ENCODE peak calls at places on chromosomes 2 and 18, in nine cellular contexts. K is NAMALWA; J is cardiac fibroblast; R is HCEC 1CT; G is stimulated activated CD8-positive, alpha-beta memory T cell treated with anti-CD3 and anti-CD28 coated beads, Interleukin-7, amount 100 ng/mL, for 48 hours; M is activated CD4-positive, alpha-beta memory T cell treated with anti-CD3 and anti-CD28 coated beads, Interleukin-2, amount 10 ng/mL, durations not matched to agents 7 days and 5 days; S is CD8-positive, alpha-beta memory T cell; B is fibroblast of lung; U is GM13977. A is an unnamed sample.

GRCh38 chr2:111919794-111920608 is 21.6 kb downstream of the MERTK start:
- DNase-seq in K (no peak), J (peak; percentile 32), R (peak; percentile 21), G (no peak), M (no peak), S (no peak), B (peak; percentile 77), U (no peak), A (peak; percentile 31)

GRCh38 chr2:110105608-110106467 is 9.8 kb downstream of the MALL start:
- DNase-seq in K (no peak), J (no peak), R (peak; percentile 69), G (no peak), M (no peak), S (no peak), B (peak; percentile 58), U (no peak), A (peak; percentile 64)

GRCh38 chr18:28032177-28032576 is 144.8 kb downstream of the CDH2 start:
- DNase-seq in K (no peak), J (no peak), R (no peak), G (no peak), M (no peak), S (no peak), B (no peak), U (no peak), A (peak; percentile 12)

GRCh38 chr2:127072970-127073369 is 34.0 kb downstream of the BIN1 start:
- DNase-seq in K (no peak), J (peak; percentile 26), R (no peak), G (no peak), M (no peak), S (no peak), B (no peak), U (no peak), A (no peak)

GRCh38 chr2:45342-46130 is 769 bp downstream of the FAM110C start:
- DNase-seq in K (no peak), J (no peak), R (no peak), G (no peak), M (no peak), S (no peak), B (no peak), U (no peak), A (no peak)

GRCh38 chr18:8630546-8630945 is 21.3 kb downstream of the RAB12 start:
- DNase-seq in K (no peak), J (no peak), R (no peak), G (no peak), M (no peak), S (no peak), B (no peak), U (no peak), A (no peak)

GRCh38 chr18:51654441-51655326 is 457.2 kb upstream of the MEX3C start:
- DNase-seq in K (no peak), J (no peak), R (no peak), G (no peak), M (no peak), S (no peak), B (no peak), U (peak; percentile 27), A (no peak)

GRCh38 chr18:50753311-50753710 is 66.5 kb downstream of the MRO start:
- DNase-seq in K (no peak), J (no peak), R (no peak), G (no peak), M (no peak), S (no peak), B (no peak), U (no peak), A (no peak)

GRCh38 chr18:59990121-59990818 is 90.5 kb downstream of the PMAIP1 start:
- DNase-seq in K (no peak), J (no peak), R (no peak), G (no peak), M (no peak), S (no peak), B (no peak), U (no peak), A (no peak)

GRCh38 chr18:34098109-34098508 is 126.6 kb downstream of the NOL4 start:
- DNase-seq in K (no peak), J (no peak), R (no peak), G (no peak), M (no peak), S (no peak), B (no peak), U (no peak), A (no peak)

GRCh38 chr18:22026889-22027288 is 142.5 kb upstream of the GATA6 start:
- DNase-seq in K (no peak), J (no peak), R (no peak), G (no peak), M (no peak), S (no peak), B (no peak), U (no peak), A (no peak)

GRCh38 chr2:207236156-207236935 is 70.6 kb upstream of the KLF7 start:
- DNase-seq in K (no peak), J (no peak), R (no peak), G (no peak), M (no peak), S (no peak), B (no peak), U (no peak), A (no peak)